ENCODE peak calls at places on chromosomes 3 and 15, in five cellular contexts. D, W, M, X and K are unnamed samples.

GRCh38 chr3:36540898-36541518 is 160.7 kb downstream of the STAC start:
- DNase-seq in M (no peak), D (no peak), X (no peak), W (no peak), K (no peak)

GRCh38 chr15:73964736-73965093 is 27.4 kb downstream of the STOML1 start:
- DNase-seq in W (peak; percentile 88), D (peak; percentile 91), X (peak; percentile 86), M (no peak), K (peak; percentile 79)

GRCh38 chr15:69887553-69887952 is 210.2 kb downstream of the TLE3 start:
- DNase-seq in X (no peak), D (no peak), M (no peak), W (no peak), K (no peak)

GRCh38 chr15:77456746-77457618 is 36.3 kb downstream of the HMG20A start:
- DNase-seq in D (no peak), M (no peak), X (no peak), W (no peak), K (no peak)

GRCh38 chr3:196322-197153 is at the start of gene CHL1:
- DNase-seq in D (peak; percentile 57), M (no peak), X (no peak), W (no peak), K (no peak)

GRCh38 chr3:187669675-187670504 is at the start of gene SST:
- DNase-seq in W (peak; percentile 47), X (peak; percentile 8), D (no peak), M (no peak), K (peak; percentile 75)

GRCh38 chr15:88586401-88587162 is 34.6 kb upstream of the AEN start:
- DNase-seq in M (no peak), W (no peak), D (no peak), X (no peak), K (no peak)

GRCh38 chr3:183494341-183494740 is 61.2 kb downstream of the KLHL6 start:
- DNase-seq in M (no peak), W (peak; percentile 24), D (peak; percentile 19), X (no peak), K (no peak)

GRCh38 chr15:55768670-55769185 is 25.8 kb upstream of the PRTG start:
- DNase-seq in D (no peak), X (no peak), M (no peak), W (no peak), K (no peak)

GRCh38 chr3:195794708-195795107 is 17.0 kb downstream of the MUC4 start:
- DNase-seq in W (no peak), D (no peak), M (no peak), X (no peak), K (no peak)

GRCh38 chr3:70383360-70383831 is 71.0 kb upstream of the MDFIC2 start:
- DNase-seq in W (no peak), M (peak; percentile 37), X (no peak), D (no peak), K (no peak)

GRCh38 chr3:53003320-53003719 is 42.6 kb downstream of the SFMBT1 start:
- DNase-seq in X (no peak), D (no peak), M (no peak), W (no peak), K (no peak)

GRCh38 chr3:116399701-116400261 is 45.5 kb downstream of the LSAMP start:
- DNase-seq in W (no peak), X (no peak), M (no peak), D (no peak), K (no peak)

GRCh38 chr3:195889843-195890407 is 18.4 kb downstream of the TNK2 start:
- DNase-seq in D (no peak), W (no peak), M (no peak), X (no peak), K (no peak)

GRCh38 chr15:69812881-69813280 is 284.8 kb downstream of the TLE3 start:
- DNase-seq in X (peak; percentile 14), W (peak; percentile 33), M (no peak), D (no peak), K (no peak)

GRCh38 chr15:90878660-90879059 is 5.6 kb upstream of the FES start:
- DNase-seq in M (no peak), X (no peak), D (no peak), W (no peak), K (no peak)

GRCh38 chr3:72960812-72961518 is 35.6 kb upstream of the PPP4R2 start:
- DNase-seq in X (peak; percentile 29), W (no peak), M (no peak), D (no peak), K (peak; percentile 49)

GRCh38 chr3:13040381-13041074 is 32.7 kb downstream of the IQSEC1 start:
- DNase-seq in D (no peak), X (peak; percentile 41), W (no peak), M (no peak), K (no peak)

GRCh38 chr3:34696831-34697230 is 898.4 kb downstream of the PDCD6IP start:
- DNase-seq in D (no peak), X (no peak), M (no peak), W (no peak), K (no peak)

GRCh38 chr3:52014613-52015012 is 18.9 kb upstream of the RPL29 start:
- DNase-seq in X (no peak), W (no peak), M (no peak), D (no peak), K (no peak)

GRCh38 chr3:14875411-14876175 is 56.8 kb downstream of the FGD5 start:
- DNase-seq in D (peak; percentile 56), W (no peak), X (no peak), M (no peak), K (no peak)

GRCh38 chr3:128863560-128863959 is 15.9 kb upstream of the ACAD9 start:
- DNase-seq in D (no peak), M (no peak), X (no peak), W (no peak), K (no peak)

DNA sequence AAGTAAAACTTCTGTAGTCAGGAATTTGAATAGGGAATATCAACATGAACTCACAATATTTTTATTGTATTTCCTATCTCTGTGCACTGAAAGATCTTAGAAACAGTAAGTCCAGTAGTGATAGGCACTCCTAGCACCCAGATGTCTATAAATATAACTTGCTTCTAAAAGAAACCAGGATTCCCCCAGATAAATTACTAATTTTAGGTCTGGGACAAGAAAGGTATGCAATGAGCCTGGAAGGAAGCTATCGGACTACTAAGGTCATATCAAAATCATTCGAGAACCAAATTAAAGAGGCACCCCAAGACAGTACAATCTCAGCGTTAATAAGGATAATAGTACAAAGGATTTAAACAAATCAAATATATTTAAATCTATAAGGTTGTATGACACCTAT is 47.4 kb downstream of the CLDN18 start:
- DNase-seq in W (no peak), X (no peak), D (no peak), M (no peak), K (no peak)
- TF ChIP-seq POLR2AphosphoS5 in W (no peak), X (no peak), D (no peak), M (no peak), K (no peak)

GRCh38 chr15:78880242-78880533 is 7.5 kb downstream of the MORF4L1 start:
- DNase-seq in D (no peak), X (no peak), M (no peak), W (no peak), K (no peak)
- H3K27ac ChIP-seq in D (no peak overlapping the region), X (no peak overlapping the region), M (no peak overlapping the region), W (no peak overlapping the region), K (no peak overlapping the region)

GRCh38 chr3:113838631-113839209 is at the start of gene GRAMD1C:
- DNase-seq in X (peak; percentile 89), M (peak; percentile 59), D (peak; percentile 88), W (peak; percentile 91), K (peak; percentile 95)
- TF ChIP-seq EP300 in X (no peak), M (no peak), D (no peak), W (no peak), K (no peak)

GRCh38 chr15:65804252-65804931 is 12.3 kb upstream of the DENND4A start:
- DNase-seq in M (no peak), X (no peak), D (no peak), W (no peak), K (no peak)

GRCh38 chr15:65801229-65801813 is 9.2 kb upstream of the DENND4A start:
- DNase-seq in X (no peak), W (no peak), M (no peak), D (no peak), K (no peak)

GRCh38 chr15:65806387-65806786 is 14.3 kb upstream of the DENND4A start:
- DNase-seq in X (no peak), D (no peak), W (no peak), M (no peak), K (no peak)

GRCh38 chr15:65805019-65805738 is 13.1 kb upstream of the DENND4A start:
- DNase-seq in M (no peak), D (no peak), X (no peak), W (no peak), K (no peak)
- TF ChIP-seq POLR2AphosphoS5 in M (no peak), D (no peak), X (no peak), W (no peak), K (no peak)

GRCh38 chr15:35019401-35020327 is 31.6 kb upstream of the ZNF770 start:
- DNase-seq in M (no peak), W (no peak), X (no peak), D (no peak), K (no peak)

GRCh38 chr15:35013370-35013769 is 25.3 kb upstream of the ZNF770 start:
- DNase-seq in W (no peak), D (no peak), X (no peak), M (no peak), K (no peak)

DNA sequence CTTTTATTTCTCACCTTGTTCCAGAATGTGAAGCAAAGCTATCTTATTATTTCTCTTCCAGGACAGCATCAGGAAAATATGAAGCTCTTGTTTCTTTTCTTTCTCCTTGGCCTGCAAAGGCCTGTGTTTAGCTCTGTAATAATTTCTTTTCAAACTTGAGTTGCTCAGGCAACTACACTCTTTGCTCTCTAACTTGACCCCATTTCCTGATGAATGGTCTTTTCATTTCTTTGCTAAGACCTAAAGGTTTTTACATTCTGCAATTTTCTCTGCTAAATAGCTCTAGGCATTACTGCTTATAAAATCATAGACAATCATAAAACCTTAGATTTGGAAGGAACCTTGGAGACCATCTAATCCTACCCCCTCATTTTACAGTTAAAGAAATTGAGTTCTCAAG is 26.2 kb upstream of the ZNF770 start:
- DNase-seq in M (no peak), D (no peak), X (no peak), W (no peak), K (no peak)
- H3K27ac ChIP-seq in M (no peak overlapping the region), D (no peak overlapping the region), X (no peak overlapping the region), W (no peak overlapping the region), K (no peak overlapping the region)

GRCh38 chr3:117532268-117532667 is 822.7 kb downstream of the TUSC7 start:
- DNase-seq in D (no peak), W (no peak), M (no peak), X (no peak), K (no peak)
- TF ChIP-seq EP300 in D (no peak), W (no peak), M (no peak), X (no peak), K (no peak)